ENCODE peak calls at places on chromosomes 3 and 15, in eight cellular contexts. S, X, K, C, G, J, Q and R are unnamed samples.

GRCh38 chr15:96893159-96893906 is 562.8 kb downstream of the NR2F2 start:
- DNase-seq in S (peak; percentile 75), J (no peak), G (peak; percentile 17), K (no peak), C (no peak), Q (no peak), X (no peak), R (no peak)

GRCh38 chr3:168026764-168027163 is 69.0 kb downstream of the GOLIM4 start:
- DNase-seq in G (no peak), Q (no peak), K (no peak), J (no peak), X (no peak), S (no peak), C (no peak), R (no peak)

GRCh38 chr3:32660634-32661033 is 24.4 kb upstream of the CNOT10 start:
- DNase-seq in Q (no peak), K (no peak), X (no peak), S (no peak), C (no peak), J (no peak), G (no peak), R (no peak)

GRCh38 chr3:13018039-13018431 is 55.2 kb downstream of the IQSEC1 start:
- DNase-seq in X (no peak), C (no peak), S (no peak), K (no peak), G (peak; percentile 84), J (peak; percentile 51), Q (peak; percentile 68), R (no peak)

GRCh38 chr15:48945386-48945785 is 18.3 kb downstream of the SHC4 start:
- DNase-seq in C (no peak), X (no peak), S (no peak), G (no peak), Q (peak; percentile 15), K (no peak), J (no peak), R (no peak)

GRCh38 chr3:123586131-123586530 is 1.3 kb upstream of the HACD2 start:
- DNase-seq in X (no peak), J (no peak), S (peak; percentile 70), C (no peak), Q (peak; percentile 65), G (peak; percentile 53), K (no peak), R (no peak)

GRCh38 chr15:39579487-39580116 is 1.3 kb upstream of the THBS1 start:
- DNase-seq in S (peak; percentile 74), G (no peak), K (no peak), Q (peak; percentile 98), J (peak; percentile 79), C (peak; percentile 40), X (no peak), R (no peak)

GRCh38 chr15:77354064-77354463 is 65.8 kb downstream of the PEAK1 start:
- DNase-seq in J (no peak), Q (no peak), K (no peak), C (no peak), S (no peak), X (no peak), G (no peak), R (no peak)

GRCh38 chr3:107660316-107660976 is 137.7 kb downstream of the BBX start:
- DNase-seq in Q (peak; percentile 64), G (no peak), K (no peak), S (peak; percentile 25), X (no peak), C (no peak), J (no peak), R (no peak)

GRCh38 chr15:32733276-32733675 is 15.5 kb downstream of the GREM1 start:
- DNase-seq in S (no peak), C (no peak), Q (peak; percentile 70), X (no peak), G (no peak), K (no peak), J (no peak), R (no peak)

GRCh38 chr3:144112036-144112435 is 140.4 kb downstream of the DIPK2A start:
- DNase-seq in X (no peak), K (no peak), C (no peak), Q (no peak), G (no peak), S (peak; percentile 96), J (no peak), R (no peak)